ENCODE peak calls at places on chromosome 10, in five cellular contexts. L is CD4-positive, alpha-beta T cell; T is transverse colon; P is GM13976; R is glutamatergic neuron. Z is an unnamed sample.

GRCh38 chr10:122192142-122192541 is 79.0 kb upstream of the BTBD16 start:
- DNase-seq in L (no peak), T (no peak), P (no peak), R (peak; percentile 48), Z (no peak)

GRCh38 chr10:133083422-133084100 is 4.2 kb upstream of the ADGRA1 start:
- DNase-seq in L (no peak), T (no peak), P (no peak), R (peak; percentile 18), Z (no peak)

GRCh38 chr10:112872728-112873127 is 77.3 kb upstream of the TCF7L2 start:
- DNase-seq in L (no peak), T (no peak), P (no peak), R (no peak), Z (peak; percentile 11)

GRCh38 chr10:42926831-42927230 is 144.2 kb downstream of the BMS1 start:
- DNase-seq in L (no peak), T (no peak), P (peak; percentile 7), R (peak; percentile 69), Z (no peak)

GRCh38 chr10:132437511-132437910 is 40.5 kb downstream of the PWWP2B start:
- DNase-seq in L (no peak), T (no peak), P (no peak), R (no peak), Z (no peak)

GRCh38 chr10:88113232-88113631 is 249.8 kb downstream of the PTEN start:
- DNase-seq in L (no peak), T (no peak), P (no peak), R (no peak), Z (no peak)

GRCh38 chr10:69400936-69401335 is 15.8 kb downstream of the TACR2 start:
- DNase-seq in L (no peak), T (no peak), P (no peak), R (no peak), Z (no peak)

GRCh38 chr10:12499066-12499465 is 149.7 kb downstream of the CAMK1D start:
- DNase-seq in L (no peak), T (no peak), P (no peak), R (no peak), Z (no peak)